ENCODE peak calls at places on chromosomes 3 and 15, in six cellular contexts. Y is heart left ventricle; T is activated T-cell treated with anti-CD3 and anti-CD28 coated beads for 4 hours; J is NCI-H460; B is activated CD8-positive, alpha-beta memory T cell treated with anti-CD3 and anti-CD28 coated beads, Interleukin-2, amount 10 ng/mL, durations not matched to agents 7 days and 5 days; O is A549. C is an unnamed sample.

GRCh38 chr15:80242132-80242769 is 9.8 kb downstream of the CTXND1 start:
- DNase-seq in Y (peak; percentile 64), B (no peak), O (peak; percentile 60), T (no peak), J (peak; percentile 27), C (peak; percentile 9)

GRCh38 chr3:106711650-106712049 is 665.6 kb upstream of the CCDC54 start:
- DNase-seq in Y (no peak), O (no peak), J (no peak), T (no peak), B (no peak), C (no peak)

GRCh38 chr15:85702321-85703230 is 92.1 kb downstream of the KLHL25 start:
- DNase-seq in B (peak; percentile 57), T (no peak), Y (no peak), O (no peak), J (no peak), C (no peak)

GRCh38 chr3:49313902-49314676 is 25.8 kb downstream of the USP4 start:
- DNase-seq in Y (no peak), O (no peak), J (no peak), T (no peak), B (no peak), C (no peak)

GRCh38 chr3:56251343-56251945 is 216.8 kb downstream of the ERC2 start:
- DNase-seq in T (no peak), B (peak; percentile 41), J (peak; percentile 38), Y (no peak), O (peak; percentile 46), C (peak; percentile 38)

GRCh38 chr3:51945031-51945840 is 3.1 kb downstream of the PARP3 start:
- DNase-seq in T (no peak), J (no peak), Y (peak; percentile 51), B (no peak), O (no peak), C (no peak)

GRCh38 chr3:138349926-138350665 is 1.7 kb downstream of the MRAS start:
- DNase-seq in O (no peak), J (no peak), Y (no peak), T (no peak), B (no peak), C (peak; percentile 47)

GRCh38 chr3:178325330-178325729 is 210.9 kb upstream of the KCNMB2 start:
- DNase-seq in O (peak; percentile 3), J (peak; percentile 24), B (no peak), Y (no peak), T (no peak), C (no peak)

GRCh38 chr15:58440181-58440910 is 8.6 kb downstream of the LIPC start:
- DNase-seq in T (no peak), Y (no peak), J (no peak), B (no peak), O (peak; percentile 92), C (peak; percentile 42)

GRCh38 chr3:64992462-64993285 is 304.9 kb upstream of the ADAMTS9 start:
- DNase-seq in T (no peak), Y (no peak), J (no peak), O (no peak), B (no peak), C (no peak)

GRCh38 chr15:71379893-71380292 is 264.6 kb downstream of the THSD4 start:
- DNase-seq in O (no peak), Y (no peak), J (no peak), B (no peak), T (no peak), C (no peak)

GRCh38 chr3:168952551-168952950 is 711.0 kb downstream of the MECOM start:
- DNase-seq in J (peak; percentile 12), Y (no peak), B (no peak), O (peak; percentile 2), T (no peak), C (no peak)

GRCh38 chr3:66397745-66398144 is 103.1 kb downstream of the LRIG1 start:
- DNase-seq in J (peak; percentile 13), B (no peak), O (no peak), Y (no peak), T (no peak), C (no peak)

GRCh38 chr15:63083046-63083445 is 38.6 kb upstream of the LACTB start:
- DNase-seq in Y (no peak), B (no peak), O (no peak), T (no peak), J (no peak), C (no peak)

GRCh38 chr15:39365161-39365560 is 215.7 kb upstream of the THBS1 start:
- DNase-seq in J (no peak), B (no peak), O (no peak), T (no peak), Y (no peak), C (no peak)

GRCh38 chr15:70487380-70487725 is 276.0 kb downstream of the UACA start:
- DNase-seq in T (no peak), J (no peak), O (no peak), B (no peak), Y (peak; percentile 52), C (no peak)

GRCh38 chr3:141476033-141476432 is 10.8 kb upstream of the RASA2 start:
- DNase-seq in Y (no peak), B (peak; percentile 75), J (no peak), O (no peak), T (no peak), C (no peak)

GRCh38 chr3:143786229-143787199 is 61.8 kb downstream of the SLC9A9 start:
- DNase-seq in O (no peak), B (no peak), Y (no peak), J (no peak), T (no peak), C (peak; percentile 77)

GRCh38 chr3:149494022-149494758 is 19.7 kb downstream of the TM4SF4 start:
- DNase-seq in Y (peak; percentile 62), B (peak; percentile 59), O (peak; percentile 76), J (peak; percentile 61), T (no peak), C (peak; percentile 59)

GRCh38 chr3:142224482-142225072 is 808 bp downstream of the GK5 start:
- DNase-seq in B (no peak), O (no peak), J (no peak), T (no peak), Y (no peak), C (no peak)

GRCh38 chr15:27483124-27483523 is 512.1 kb downstream of the GABRG3 start:
- DNase-seq in O (no peak), T (no peak), J (no peak), B (no peak), Y (no peak), C (no peak)

GRCh38 chr3:127662051-127662469 is 10.7 kb upstream of the ABTB1 start:
- DNase-seq in O (no peak), T (no peak), J (no peak), Y (no peak), B (no peak), C (no peak)

GRCh38 chr3:46378426-46378942 is 7.7 kb downstream of the CCR5 start:
- DNase-seq in B (peak; percentile 81), J (peak; percentile 40), O (peak; percentile 56), T (peak; percentile 43), Y (peak; percentile 79), C (peak; percentile 71)

GRCh38 chr3:46938118-46938517 is 38.4 kb downstream of the CCDC12 start:
- DNase-seq in Y (no peak), J (no peak), O (no peak), B (no peak), T (no peak), C (no peak)

GRCh38 chr15:50463423-50464358 is 39.5 kb downstream of the USP8 start:
- DNase-seq in J (no peak), O (no peak), T (no peak), Y (no peak), B (no peak), C (no peak)

GRCh38 chr3:180383332-180384020 is 218.5 kb upstream of the TTC14 start:
- DNase-seq in J (no peak), T (no peak), B (no peak), O (no peak), Y (no peak), C (no peak)

GRCh38 chr15:93974804-93975481 is 256.4 kb upstream of the MCTP2 start:
- DNase-seq in T (no peak), B (no peak), J (peak; percentile 5), O (peak; percentile 37), Y (no peak), C (peak; percentile 6)

GRCh38 chr15:45588199-45588910 is 1.2 kb downstream of the BLOC1S6 start:
- DNase-seq in B (no peak), T (no peak), J (no peak), Y (no peak), O (no peak), C (no peak)

GRCh38 chr3:4501991-4502390 is 8.8 kb downstream of the ITPR1 start:
- DNase-seq in B (no peak), T (no peak), Y (no peak), J (no peak), O (no peak), C (no peak)

GRCh38 chr15:66803182-66803729 is 101.2 kb downstream of the SMAD6 start:
- DNase-seq in Y (peak; percentile 91), B (no peak), J (peak; percentile 95), O (peak; percentile 95), T (no peak), C (peak; percentile 97)

GRCh38 chr3:107882261-107882660 is 208.6 kb downstream of the CD47 start:
- DNase-seq in B (no peak), T (no peak), Y (no peak), J (no peak), O (no peak), C (no peak)

GRCh38 chr3:64445318-64446300 is 220.3 kb upstream of the PRICKLE2 start:
- DNase-seq in O (peak; percentile 32), B (no peak), T (no peak), Y (peak; percentile 64), J (no peak), C (peak; percentile 64)

GRCh38 chr3:117303446-117303845 is 593.9 kb downstream of the TUSC7 start:
- DNase-seq in Y (no peak), J (no peak), B (no peak), T (no peak), O (no peak), C (no peak)